ENCODE peak calls at places on chromosome X, in nine cellular contexts. K is fibroblast of mammary gland, P is left ventricle myocardium inferior, B is RWPE1, A is SK-N-SH, L is cardiac muscle cell, O is glutamatergic neuron, M is endodermal cell, D is stomach. U is an unnamed sample.

GRCh38 chrX:153469811-153470410 is 465 bp downstream of the HAUS7 start:
- DNase-seq in M (peak; percentile 73), D (no peak), L (peak; percentile 23), P (no peak), K (peak; percentile 28), A (peak; percentile 55), B (no peak), O (peak; percentile 38), U (peak; percentile 29)

GRCh38 chrX:115339441-115340025 is 50.0 kb downstream of the LUZP4 start:
- DNase-seq in K (peak; percentile 76), O (no peak), B (no peak), M (no peak), D (no peak), P (no peak), A (no peak), L (peak; percentile 93), U (no peak)

GRCh38 chrX:102154218-102154860 is 1.4 kb downstream of the BEX5 start:
- DNase-seq in L (no peak), A (peak; percentile 16), K (no peak), B (no peak), D (no peak), M (peak; percentile 78), O (peak; percentile 42), P (no peak), U (no peak)

GRCh38 chrX:102934624-102935023 is 2.4 kb upstream of the RAB40AL start:
- DNase-seq in M (peak; percentile 74), P (no peak), L (peak; percentile 44), B (no peak), D (peak; percentile 30), K (peak; percentile 39), A (peak; percentile 59), O (peak; percentile 30), U (no peak)

GRCh38 chrX:66074920-66075879 is 35.3 kb upstream of the VSIG4 start:
- DNase-seq in K (peak; percentile 8), P (peak; percentile 22), A (no peak), L (peak; percentile 0), B (no peak), O (no peak), D (no peak), M (no peak), U (peak; percentile 9)

GRCh38 chrX:15334561-15334960 is 762 bp downstream of the PIGA start:
- DNase-seq in O (no peak), B (peak; percentile 34), K (peak; percentile 35), L (peak; percentile 26), A (no peak), P (no peak), D (no peak), M (no peak), U (no peak)

GRCh38 chrX:136608295-136608933 is 39.5 kb upstream of the CD40LG start:
- DNase-seq in A (no peak), M (peak; percentile 68), P (peak; percentile 16), B (no peak), L (peak; percentile 42), D (peak; percentile 55), K (peak; percentile 41), O (no peak), U (peak; percentile 15)

GRCh38 chrX:152861116-152861515 is 30.3 kb downstream of the NSDHL start:
- DNase-seq in P (no peak), K (no peak), B (no peak), M (no peak), A (no peak), D (no peak), L (peak; percentile 3), O (no peak), U (no peak)

GRCh38 chrX:70834587-70834986 is 73.9 kb downstream of the TEX11 start:
- DNase-seq in K (no peak), P (no peak), O (no peak), A (no peak), M (no peak), D (no peak), L (no peak), B (no peak), U (no peak)

GRCh38 chrX:103626855-103627254 is 1.9 kb upstream of the TCEAL1 start:
- DNase-seq in L (no peak), O (no peak), M (no peak), A (no peak), P (no peak), K (peak; percentile 42), D (no peak), B (no peak), U (no peak)

GRCh38 chrX:106201502-106202178 is 33.5 kb downstream of the PWWP3B start:
- DNase-seq in D (no peak), P (no peak), O (no peak), B (no peak), M (peak; percentile 75), L (no peak), A (no peak), K (no peak), U (peak; percentile 12)

GRCh38 chrX:70132244-70132643 is 1.0 kb upstream of the IGBP1 start:
- DNase-seq in K (peak; percentile 4), P (no peak), O (no peak), M (no peak), L (no peak), B (peak; percentile 3), D (no peak), A (no peak), U (no peak)

GRCh38 chrX:120251471-120252011 is 929 bp downstream of the ZBTB33 start:
- DNase-seq in B (peak; percentile 5), A (peak; percentile 40), L (peak; percentile 46), O (peak; percentile 16), D (peak; percentile 27), P (no peak), K (peak; percentile 14), M (peak; percentile 51), U (no peak)

GRCh38 chrX:135178636-135179035 is 7.4 kb upstream of the CT55 start:
- DNase-seq in A (no peak), B (no peak), M (no peak), O (no peak), P (no peak), K (no peak), D (no peak), L (no peak), U (no peak)

GRCh38 chrX:54640721-54641120 is 110.7 kb downstream of the GNL3L start:
- DNase-seq in A (no peak), K (peak; percentile 45), P (no peak), M (peak; percentile 48), O (no peak), D (no peak), L (no peak), B (no peak), U (peak; percentile 73)

GRCh38 chrX:10847333-10847732 is 226.9 kb upstream of the MID1 start:
- DNase-seq in K (no peak), L (no peak), D (no peak), A (no peak), P (no peak), B (no peak), O (no peak), M (no peak), U (no peak)

GRCh38 chrX:154317391-154318000 is 21.9 kb downstream of the TKTL1 start:
- DNase-seq in O (peak; percentile 49), D (no peak), M (peak; percentile 81), P (no peak), A (peak; percentile 51), L (peak; percentile 53), B (peak; percentile 4), K (peak; percentile 17), U (no peak)

GRCh38 chrX:1612641-1613286 is 2.1 kb upstream of the ASMT start:
- DNase-seq in M (no peak), O (no peak), P (no peak), B (no peak), D (no peak), L (no peak), A (no peak), K (no peak), U (no peak)

GRCh38 chrX:154599531-154599930 is 14.6 kb downstream of the CTAG1A start:
- DNase-seq in L (no peak), P (no peak), M (no peak), D (no peak), B (no peak), A (no peak), K (no peak), O (no peak), U (no peak)

GRCh38 chrX:39559229-39559628 is 538.5 kb downstream of the BCOR start:
- DNase-seq in P (no peak), O (no peak), M (no peak), B (peak; percentile 10), D (no peak), A (no peak), K (peak; percentile 4), L (no peak), U (no peak)

GRCh38 chrX:68232206-68232605 is 201.1 kb downstream of the OPHN1 start:
- DNase-seq in M (no peak), L (no peak), A (no peak), B (peak; percentile 0), D (no peak), P (no peak), K (no peak), O (no peak), U (no peak)

GRCh38 chrX:74458738-74459137 is 37.4 kb downstream of the SLC16A2 start:
- DNase-seq in K (peak; percentile 77), P (no peak), D (no peak), A (no peak), B (peak; percentile 53), L (peak; percentile 72), M (no peak), O (no peak), U (no peak)

GRCh38 chrX:153245288-153245731 is 66.2 kb downstream of the MAGEA1 start:
- DNase-seq in M (peak; percentile 51), L (no peak), P (no peak), K (no peak), O (no peak), A (no peak), D (no peak), B (peak; percentile 22), U (no peak)

GRCh38 chrX:17369294-17369693 is 5.7 kb upstream of the NHS start:
- DNase-seq in M (no peak), O (no peak), B (no peak), L (no peak), D (no peak), K (no peak), A (no peak), P (no peak), U (no peak)
- TF ChIP-seq CTCF in M (no peak), O (no peak), B (no peak), L (no peak), D (no peak), K (no peak), A (no peak), P (no peak), U (no peak)

GRCh38 chrX:76279007-76279406 is 106.1 kb downstream of the PBDC1 start:
- DNase-seq in D (peak; percentile 39), P (peak; percentile 13), O (peak; percentile 35), L (peak; percentile 58), A (peak; percentile 47), M (peak; percentile 80), B (peak; percentile 7), K (peak; percentile 57), U (peak; percentile 11)
- TF ChIP-seq CTCF in D (no peak), P (peak; percentile 66), O (peak; percentile 41), L (peak; percentile 63), A (peak; percentile 81), M (peak; percentile 84), B (peak; percentile 43), K (peak; percentile 63), U (peak; percentile 6)

GRCh38 chrX:97328853-97329252 is 445.1 kb downstream of the RPA4 start:
- DNase-seq in D (no peak), P (no peak), O (no peak), M (no peak), L (no peak), A (peak; percentile 20), B (no peak), K (no peak), U (no peak)
- TF ChIP-seq CTCF in D (no peak), P (no peak), O (no peak), M (no peak), L (no peak), A (no peak), B (no peak), K (no peak), U (no peak)

GRCh38 chrX:43068639-43069038 is 290.7 kb upstream of the PPP1R2C start:
- DNase-seq in O (no peak), B (no peak), K (no peak), A (no peak), D (no peak), L (no peak), P (no peak), M (no peak), U (no peak)
- TF ChIP-seq CTCF in O (no peak), B (no peak), K (no peak), A (no peak), D (no peak), L (no peak), P (no peak), M (no peak), U (no peak)

U was measured in gastrocnemius medialis.